ENCODE peak calls at places on chromosomes 1 and 21, in four cellular contexts. One of them, this sample, is unnamed.
A peak's percentile ranks its signal among the peaks of the same experiment; 100 is the strongest.

GRCh38 chr1:220182081-220182480 is 88.1 kb downstream of the IARS2 start:
- DNase-seq in progenitor cell of endocrine pancreas: no peak
- DNase-seq in nephron progenitor cell: no peak
- DNase-seq in fibroblast of villous mesenchyme: no peak
- DNase-seq in this sample: no peak

GRCh38 chr1:75132421-75133381 is 1.5 kb upstream of the LHX8 start:
- DNase-seq in progenitor cell of endocrine pancreas: no peak
- DNase-seq in nephron progenitor cell: no peak
- DNase-seq in fibroblast of villous mesenchyme: no peak
- DNase-seq in this sample: no peak

GRCh38 chr1:59012378-59012777 is 228.5 kb upstream of the JUN start:
- DNase-seq in progenitor cell of endocrine pancreas: no peak
- DNase-seq in nephron progenitor cell: no peak
- DNase-seq in fibroblast of villous mesenchyme: no peak
- DNase-seq in this sample: no peak

GRCh38 chr1:232457607-232458006 is 172.3 kb downstream of the SIPA1L2 start:
- DNase-seq in progenitor cell of endocrine pancreas: no peak
- DNase-seq in nephron progenitor cell: no peak
- DNase-seq in fibroblast of villous mesenchyme: peak; percentile 22
- DNase-seq in this sample: no peak

GRCh38 chr1:244353572-244354091 is 98.1 kb downstream of the ADSS2 start:
- DNase-seq in progenitor cell of endocrine pancreas: no peak
- DNase-seq in nephron progenitor cell: no peak
- DNase-seq in fibroblast of villous mesenchyme: peak; percentile 83
- DNase-seq in this sample: peak; percentile 91

GRCh38 chr1:195195423-195196057 is 1412.7 kb downstream of the KCNT2 start:
- DNase-seq in progenitor cell of endocrine pancreas: no peak
- DNase-seq in nephron progenitor cell: no peak
- DNase-seq in fibroblast of villous mesenchyme: no peak
- DNase-seq in this sample: no peak

GRCh38 chr1:24502168-24503002 is at the start of gene RCAN3:
- DNase-seq in progenitor cell of endocrine pancreas: peak; percentile 77
- DNase-seq in nephron progenitor cell: peak; percentile 87
- DNase-seq in fibroblast of villous mesenchyme: peak; percentile 79
- DNase-seq in this sample: peak; percentile 68

GRCh38 chr1:205226868-205227583 is 720 bp upstream of the TMCC2 start:
- DNase-seq in progenitor cell of endocrine pancreas: no peak
- DNase-seq in nephron progenitor cell: no peak
- DNase-seq in fibroblast of villous mesenchyme: peak; percentile 14
- DNase-seq in this sample: peak; percentile 52

GRCh38 chr1:179095924-179096323 is 14.1 kb downstream of the TOR3A start:
- DNase-seq in progenitor cell of endocrine pancreas: no peak
- DNase-seq in nephron progenitor cell: no peak
- DNase-seq in fibroblast of villous mesenchyme: no peak
- DNase-seq in this sample: no peak

GRCh38 chr1:6359568-6360496 is 33.7 kb downstream of the ACOT7 start:
- DNase-seq in progenitor cell of endocrine pancreas: no peak
- DNase-seq in nephron progenitor cell: peak; percentile 34
- DNase-seq in fibroblast of villous mesenchyme: peak; percentile 97
- DNase-seq in this sample: peak; percentile 84

GRCh38 chr1:232891656-232892317 is 58.6 kb upstream of the NTPCR start:
- DNase-seq in progenitor cell of endocrine pancreas: no peak
- DNase-seq in nephron progenitor cell: no peak
- DNase-seq in fibroblast of villous mesenchyme: peak; percentile 39
- DNase-seq in this sample: peak; percentile 14

GRCh38 chr1:197285526-197286217 is 17.6 kb downstream of the CRB1 start:
- DNase-seq in progenitor cell of endocrine pancreas: no peak
- DNase-seq in nephron progenitor cell: no peak
- DNase-seq in fibroblast of villous mesenchyme: no peak
- DNase-seq in this sample: no peak

GRCh38 chr1:915295-916172 is 8.2 kb upstream of the SAMD11 start:
- DNase-seq in progenitor cell of endocrine pancreas: no peak
- DNase-seq in nephron progenitor cell: no peak
- DNase-seq in fibroblast of villous mesenchyme: no peak
- DNase-seq in this sample: no peak

GRCh38 chr1:203306970-203307541 is 1.7 kb downstream of the BTG2 start:
- DNase-seq in progenitor cell of endocrine pancreas: no peak
- DNase-seq in nephron progenitor cell: peak; percentile 25
- DNase-seq in fibroblast of villous mesenchyme: no peak
- DNase-seq in this sample: no peak

GRCh38 chr1:201016943-201017827 is 6.3 kb downstream of the KIF21B start:
- DNase-seq in progenitor cell of endocrine pancreas: no peak
- DNase-seq in nephron progenitor cell: no peak
- DNase-seq in fibroblast of villous mesenchyme: no peak
- DNase-seq in this sample: no peak

GRCh38 chr1:90707363-90707710 is 9.8 kb downstream of the BARHL2 start:
- DNase-seq in progenitor cell of endocrine pancreas: peak; percentile 86
- DNase-seq in nephron progenitor cell: peak; percentile 90
- DNase-seq in fibroblast of villous mesenchyme: peak; percentile 24
- DNase-seq in this sample: peak; percentile 46

GRCh38 chr1:152189657-152190442 is 30.8 kb upstream of the RPTN start:
- DNase-seq in progenitor cell of endocrine pancreas: no peak
- DNase-seq in nephron progenitor cell: peak; percentile 16
- DNase-seq in fibroblast of villous mesenchyme: peak; percentile 47
- DNase-seq in this sample: peak; percentile 75

DNA sequence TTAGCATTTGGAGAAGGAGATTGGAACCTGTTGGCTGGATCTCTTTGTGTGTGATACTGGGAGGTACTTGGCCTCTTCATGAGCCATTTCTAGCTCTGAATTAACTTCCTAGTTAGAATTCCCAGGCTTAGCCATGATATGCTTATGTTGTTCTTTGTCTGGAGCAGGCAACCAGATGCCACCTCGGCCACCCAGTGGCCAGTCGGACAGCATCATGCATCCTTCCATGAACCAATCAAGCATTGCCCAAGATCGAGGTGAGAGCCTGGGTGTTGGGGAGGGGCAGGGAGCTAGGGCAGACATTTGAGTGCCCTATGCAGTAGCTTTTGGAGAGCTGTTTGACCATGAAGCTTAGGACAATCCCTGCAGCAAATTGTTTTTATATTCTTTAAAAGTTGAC is 26.5 kb upstream of the PIGV start:
- DNase-seq in progenitor cell of endocrine pancreas: no peak
- DNase-seq in nephron progenitor cell: no peak
- DNase-seq in fibroblast of villous mesenchyme: no peak
- DNase-seq in this sample: no peak
- TF ChIP-seq CTCF in progenitor cell of endocrine pancreas: peak; percentile 31
- TF ChIP-seq CTCF in nephron progenitor cell: no peak
- TF ChIP-seq CTCF in fibroblast of villous mesenchyme: no peak
- TF ChIP-seq CTCF in this sample: peak; percentile 16

DNA sequence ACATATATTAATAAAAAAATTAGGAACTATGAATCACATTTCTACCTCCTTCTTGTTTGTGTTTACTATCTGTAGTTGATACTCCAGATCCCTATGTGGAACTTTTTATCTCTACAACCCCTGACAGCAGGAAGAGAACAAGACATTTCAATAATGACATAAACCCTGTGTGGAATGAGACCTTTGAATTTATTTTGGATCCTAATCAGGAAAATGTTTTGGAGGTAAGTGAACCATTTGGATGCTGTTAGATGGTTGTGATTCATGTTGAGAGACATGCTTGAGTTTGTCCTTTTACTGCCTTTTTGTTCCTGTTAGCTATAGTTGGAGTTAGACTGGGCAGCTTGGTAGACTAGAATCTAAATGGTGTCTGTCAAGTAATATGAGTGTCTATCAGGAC is 64.2 kb downstream of the PLA2G4A start:
- DNase-seq in progenitor cell of endocrine pancreas: no peak
- DNase-seq in nephron progenitor cell: no peak
- DNase-seq in fibroblast of villous mesenchyme: no peak
- DNase-seq in this sample: no peak
- TF ChIP-seq CTCF in progenitor cell of endocrine pancreas: no peak
- TF ChIP-seq CTCF in nephron progenitor cell: no peak
- TF ChIP-seq CTCF in fibroblast of villous mesenchyme: no peak
- TF ChIP-seq CTCF in this sample: no peak

GRCh38 chr1:211973541-211973940 is 61.8 kb downstream of the INTS7 start:
- DNase-seq in progenitor cell of endocrine pancreas: no peak
- DNase-seq in nephron progenitor cell: no peak
- DNase-seq in fibroblast of villous mesenchyme: no peak
- DNase-seq in this sample: no peak
- TF ChIP-seq CTCF in progenitor cell of endocrine pancreas: no peak
- TF ChIP-seq CTCF in nephron progenitor cell: no peak
- TF ChIP-seq CTCF in fibroblast of villous mesenchyme: no peak
- TF ChIP-seq CTCF in this sample: no peak

DNA sequence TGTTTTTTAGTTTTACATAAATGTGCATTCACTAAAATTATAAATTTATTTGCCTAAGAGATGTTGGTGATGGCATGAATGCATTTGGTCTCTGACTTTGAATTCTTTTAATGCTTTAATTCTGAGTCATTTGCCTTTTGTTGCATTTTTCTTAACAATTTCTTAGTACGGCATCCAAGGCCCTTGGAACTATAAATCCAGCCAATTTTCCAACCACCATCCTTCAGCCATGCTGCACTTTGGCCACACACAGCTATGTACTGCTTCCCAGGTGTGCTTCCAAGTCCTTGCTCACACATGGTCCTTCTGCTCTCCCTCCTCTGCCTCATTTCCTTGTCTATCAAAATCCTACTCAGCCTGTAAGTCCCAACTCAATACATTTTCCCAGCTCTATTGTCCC is 161.0 kb downstream of the DHRS3 start:
- DNase-seq in progenitor cell of endocrine pancreas: no peak
- DNase-seq in nephron progenitor cell: no peak
- DNase-seq in fibroblast of villous mesenchyme: no peak
- DNase-seq in this sample: peak; percentile 69
- TF ChIP-seq CTCF in progenitor cell of endocrine pancreas: no peak
- TF ChIP-seq CTCF in nephron progenitor cell: no peak
- TF ChIP-seq CTCF in fibroblast of villous mesenchyme: no peak
- TF ChIP-seq CTCF in this sample: no peak

GRCh38 chr21:28444567-28444966 is 548.1 kb downstream of the LTN1 start:
- DNase-seq in progenitor cell of endocrine pancreas: no peak
- DNase-seq in nephron progenitor cell: no peak
- DNase-seq in fibroblast of villous mesenchyme: no peak
- DNase-seq in this sample: peak; percentile 22
- TF ChIP-seq CTCF in progenitor cell of endocrine pancreas: no peak
- TF ChIP-seq CTCF in nephron progenitor cell: no peak
- TF ChIP-seq CTCF in fibroblast of villous mesenchyme: no peak
- TF ChIP-seq CTCF in this sample: no peak

GRCh38 chr1:157626099-157626498 is 28.2 kb upstream of the FCRL4 start:
- DNase-seq in progenitor cell of endocrine pancreas: no peak
- DNase-seq in nephron progenitor cell: peak; percentile 26
- DNase-seq in fibroblast of villous mesenchyme: no peak
- DNase-seq in this sample: no peak
- TF ChIP-seq CTCF in progenitor cell of endocrine pancreas: peak; percentile 41
- TF ChIP-seq CTCF in nephron progenitor cell: peak; percentile 16
- TF ChIP-seq CTCF in fibroblast of villous mesenchyme: no peak
- TF ChIP-seq CTCF in this sample: no peak

GRCh38 chr1:64884261-64885040 is 81.9 kb downstream of the JAK1 start:
- DNase-seq in progenitor cell of endocrine pancreas: no peak
- DNase-seq in nephron progenitor cell: no peak
- DNase-seq in fibroblast of villous mesenchyme: no peak
- DNase-seq in this sample: peak; percentile 51
- TF ChIP-seq CTCF in progenitor cell of endocrine pancreas: no peak
- TF ChIP-seq CTCF in nephron progenitor cell: no peak
- TF ChIP-seq CTCF in fibroblast of villous mesenchyme: no peak
- TF ChIP-seq CTCF in this sample: peak; percentile 1

This sample was measured in fibroblast of pulmonary artery.